ENCODE peak calls at places on chromosomes 1 and 21, in eight cellular contexts. S is IMR-90; K is occipital lobe; U is GM23248; T is naive thymus-derived CD4-positive, alpha-beta T cell; A is stimulated activated CD8-positive, alpha-beta memory T cell treated with anti-CD3 and anti-CD28 coated beads, Interleukin-4, amount 100 ng/mL, for 1 hour; P is GM18507; F is brain pericyte. M is an unnamed sample.

GRCh38 chr21:25409992-25410391 is 197.3 kb downstream of the MRPL39 start:
- DNase-seq in S (no peak), K (no peak), U (no peak), T (no peak), A (no peak), P (no peak), F (no peak), M (no peak)

GRCh38 chr1:114320586-114320985 is 166.9 kb upstream of the SYT6 start:
- DNase-seq in S (peak), K (no peak), U (peak), T (no peak), A (no peak), P (no peak), F (no peak), M (no peak)

GRCh38 chr1:8334106-8334851 is 16.4 kb downstream of the SLC45A1 start:
- DNase-seq in S (no peak), K (no peak), U (no peak), T (no peak), A (no peak), P (no peak), F (no peak), M (no peak)

GRCh38 chr1:39646232-39647081 is 7.0 kb upstream of the HEYL start:
- DNase-seq in S (peak), K (no peak), U (peak), T (no peak), A (no peak), P (no peak), F (peak), M (no peak)

GRCh38 chr1:61993331-61993961 is 201.2 kb upstream of the L1TD1 start:
- DNase-seq in S (no peak), K (no peak), U (peak), T (no peak), A (no peak), P (no peak), F (no peak), M (no peak)

GRCh38 chr1:207058878-207059867 is 6.1 kb downstream of the PFKFB2 start:
- DNase-seq in S (no peak), K (no peak), U (no peak), T (no peak), A (no peak), P (no peak), F (no peak), M (no peak)

GRCh38 chr1:229844675-229845074 is 218.6 kb downstream of the URB2 start:
- DNase-seq in S (no peak), K (no peak), U (no peak), T (no peak), A (no peak), P (no peak), F (no peak), M (no peak)

GRCh38 chr1:232707142-232707541 is 77.2 kb upstream of the SIPA1L2 start:
- DNase-seq in S (no peak), K (no peak), U (no peak), T (no peak), A (no peak), P (no peak), F (no peak), M (no peak)

GRCh38 chr1:248782311-248782887 is 26.8 kb upstream of the LYPD8 start:
- DNase-seq in S (no peak), K (no peak), U (no peak), T (no peak), A (no peak), P (no peak), F (no peak), M (no peak)

GRCh38 chr1:35726814-35727433 is 8.2 kb upstream of the C1orf216 start:
- DNase-seq in S (peak), K (peak), U (peak), T (peak), A (no peak), P (no peak), F (no peak), M (peak)

GRCh38 chr1:18581420-18581880 is 49.2 kb upstream of the PAX7 start:
- DNase-seq in S (no peak), K (no peak), U (peak), T (peak), A (no peak), P (peak), F (no peak), M (peak)

GRCh38 chr1:228084325-228084724 is 1.8 kb downstream of the ARF1 start:
- DNase-seq in S (peak), K (no peak), U (peak), T (no peak), A (no peak), P (no peak), F (no peak), M (no peak)

GRCh38 chr1:156115514-156116374 is 1.2 kb downstream of the LMNA start:
- DNase-seq in S (peak), K (no peak), U (peak), T (no peak), A (no peak), P (no peak), F (no peak), M (no peak)

GRCh38 chr1:110069302-110070281 is 880 bp downstream of the ALX3 start:
- DNase-seq in S (no peak), K (no peak), U (no peak), T (peak), A (no peak), P (no peak), F (no peak), M (no peak)

GRCh38 chr1:30718636-30719405 is 4.6 kb downstream of the MATN1 start:
- DNase-seq in S (peak), K (peak), U (peak), T (peak), A (peak), P (peak), F (peak), M (peak)

GRCh38 chr21:36507397-36508018 is 27.6 kb upstream of the CLDN14 start:
- DNase-seq in S (peak), K (no peak), U (peak), T (no peak), A (no peak), P (no peak), F (no peak), M (no peak)

GRCh38 chr21:45468051-45468970 is 63.3 kb downstream of the COL18A1 start:
- DNase-seq in S (no peak), K (no peak), U (no peak), T (no peak), A (no peak), P (no peak), F (no peak), M (no peak)

GRCh38 chr1:223133301-223133823 is 9.7 kb downstream of the TLR5 start:
- DNase-seq in S (no peak), K (no peak), U (no peak), T (no peak), A (no peak), P (no peak), F (no peak), M (no peak)

GRCh38 chr1:50332941-50333594 is 90.2 kb downstream of the DMRTA2 start:
- DNase-seq in S (peak), K (peak), U (peak), T (peak), A (no peak), P (peak), F (no peak), M (peak)

GRCh38 chr1:74180490-74180889 is 17.5 kb downstream of the LRRIQ3 start:
- DNase-seq in S (peak), K (no peak), U (peak), T (no peak), A (no peak), P (no peak), F (no peak), M (no peak)

GRCh38 chr1:243964915-243965314 is 86.2 kb upstream of the ZBTB18 start:
- DNase-seq in S (peak), K (no peak), U (peak), T (no peak), A (no peak), P (no peak), F (no peak), M (no peak)

GRCh38 chr1:171424494-171424893 is 60.8 kb upstream of the PRRC2C start:
- DNase-seq in S (no peak), K (no peak), U (no peak), T (no peak), A (no peak), P (no peak), F (no peak), M (no peak)

M was measured in CD4-positive, CD25-positive, alpha-beta regulatory T cell.